ENCODE peak calls at places on chromosome 17, in six cellular contexts. H is SHP77, A is tibial nerve, V is NCI-H1105, C is GDM1, G is hypothalamus. J is an unnamed sample.

GRCh38 chr17:61132524-61133025 is 267.1 kb upstream of the TBX2 start:
- DNase-seq in A (no peak), G (no peak), C (no peak), V (no peak), H (no peak), J (no peak)

GRCh38 chr17:64319531-64319930 is 56.5 kb upstream of the TEX2 start:
- DNase-seq in H (no peak), A (no peak), V (no peak), C (no peak), G (no peak), J (no peak)

GRCh38 chr17:1275962-1276736 is 3.3 kb upstream of the TRARG1 start:
- DNase-seq in C (no peak), V (no peak), A (peak; percentile 48), H (no peak), G (no peak), J (no peak)

GRCh38 chr17:1908699-1909309 is 79.0 kb downstream of the RPA1 start:
- DNase-seq in V (peak; percentile 40), A (peak; percentile 38), C (peak; percentile 66), G (peak; percentile 7), H (peak; percentile 88), J (no peak)

GRCh38 chr17:72192409-72193192 is 71.8 kb downstream of the SOX9 start:
- DNase-seq in C (no peak), G (no peak), V (no peak), A (no peak), H (no peak), J (peak; percentile 2)

GRCh38 chr17:67800495-67800928 is 24.8 kb upstream of the BPTF start:
- DNase-seq in V (no peak), C (peak; percentile 61), H (peak; percentile 66), A (peak; percentile 47), G (peak; percentile 14), J (no peak)

GRCh38 chr17:20073056-20073979 is 64.2 kb downstream of the SPECC1 start:
- DNase-seq in H (no peak), C (peak; percentile 84), A (peak; percentile 53), G (no peak), V (no peak), J (no peak)

GRCh38 chr17:63086483-63087185 is 120.6 kb downstream of the TANC2 start:
- DNase-seq in C (no peak), A (no peak), H (no peak), V (no peak), G (no peak), J (no peak)

GRCh38 chr17:73400915-73401545 is 89.2 kb upstream of the CDC42EP4 start:
- DNase-seq in V (no peak), G (no peak), H (no peak), C (no peak), A (no peak), J (no peak)

GRCh38 chr17:30541802-30542201 is 64.6 kb downstream of the GOSR1 start:
- DNase-seq in H (peak; percentile 3), A (no peak), V (no peak), G (no peak), C (no peak), J (no peak)

GRCh38 chr17:3754458-3755334 is 31.0 kb downstream of the HASPIN start:
- DNase-seq in V (peak; percentile 94), A (no peak), G (no peak), C (no peak), H (no peak), J (peak; percentile 99)

GRCh38 chr17:61072648-61073047 is 327.0 kb upstream of the TBX2 start:
- DNase-seq in V (no peak), C (no peak), G (no peak), H (no peak), A (no peak), J (no peak)

GRCh38 chr17:83196973-83197880 is 117.8 kb downstream of the METRNL start:
- DNase-seq in H (no peak), V (no peak), G (no peak), A (peak; percentile 22), C (no peak), J (no peak)

GRCh38 chr17:59525668-59526067 is 39.7 kb upstream of the DHX40 start:
- DNase-seq in V (no peak), A (no peak), G (no peak), C (no peak), H (no peak), J (no peak)

GRCh38 chr17:1710807-1711553 is 803 bp upstream of the TLCD2 start:
- DNase-seq in G (no peak), A (no peak), V (no peak), C (no peak), H (no peak), J (no peak)